ENCODE peak calls at places on chromosomes 1 and 21, in four cellular contexts. L is AG04450, J is fibroblast of lung, I is psoas muscle. W is an unnamed sample.

GRCh38 chr1:200075938-200076546 is 48.5 kb downstream of the NR5A2 start:
- DNase-seq in L (peak; percentile 30), J (peak; percentile 77), I (no peak), W (no peak)

GRCh38 chr1:226763741-226764264 is 24.7 kb upstream of the ITPKB start:
- DNase-seq in L (peak; percentile 60), J (peak; percentile 88), I (no peak), W (no peak)

GRCh38 chr1:178055779-178056471 is 38.0 kb upstream of the RASAL2 start:
- DNase-seq in L (no peak), J (peak; percentile 25), I (no peak), W (no peak)

GRCh38 chr21:25960423-25960822 is 210.1 kb downstream of the APP start:
- DNase-seq in L (no peak), J (no peak), I (no peak), W (no peak)

GRCh38 chr1:77322061-77322900 is 40.5 kb downstream of the AK5 start:
- DNase-seq in L (peak; percentile 47), J (peak; percentile 47), I (no peak), W (no peak)

GRCh38 chr1:180981596-180982387 is 40.9 kb downstream of the STX6 start:
- DNase-seq in L (no peak), J (no peak), I (no peak), W (no peak)

GRCh38 chr21:41437754-41438153 is 11.7 kb downstream of the MX1 start:
- DNase-seq in L (no peak), J (no peak), I (no peak), W (peak; percentile 26)

GRCh38 chr1:6108937-6109636 is 63.4 kb downstream of the KCNAB2 start:
- DNase-seq in L (no peak), J (peak; percentile 14), I (peak; percentile 15), W (no peak)

GRCh38 chr1:185895208-185895900 is 161.2 kb downstream of the HMCN1 start:
- DNase-seq in L (no peak), J (no peak), I (no peak), W (no peak)

GRCh38 chr21:21750124-21750825 is 752.1 kb downstream of the NCAM2 start:
- DNase-seq in L (no peak), J (no peak), I (no peak), W (no peak)

GRCh38 chr1:8854270-8854669 is 24.2 kb downstream of the ENO1 start:
- DNase-seq in L (no peak), J (no peak), I (no peak), W (no peak)

DNA sequence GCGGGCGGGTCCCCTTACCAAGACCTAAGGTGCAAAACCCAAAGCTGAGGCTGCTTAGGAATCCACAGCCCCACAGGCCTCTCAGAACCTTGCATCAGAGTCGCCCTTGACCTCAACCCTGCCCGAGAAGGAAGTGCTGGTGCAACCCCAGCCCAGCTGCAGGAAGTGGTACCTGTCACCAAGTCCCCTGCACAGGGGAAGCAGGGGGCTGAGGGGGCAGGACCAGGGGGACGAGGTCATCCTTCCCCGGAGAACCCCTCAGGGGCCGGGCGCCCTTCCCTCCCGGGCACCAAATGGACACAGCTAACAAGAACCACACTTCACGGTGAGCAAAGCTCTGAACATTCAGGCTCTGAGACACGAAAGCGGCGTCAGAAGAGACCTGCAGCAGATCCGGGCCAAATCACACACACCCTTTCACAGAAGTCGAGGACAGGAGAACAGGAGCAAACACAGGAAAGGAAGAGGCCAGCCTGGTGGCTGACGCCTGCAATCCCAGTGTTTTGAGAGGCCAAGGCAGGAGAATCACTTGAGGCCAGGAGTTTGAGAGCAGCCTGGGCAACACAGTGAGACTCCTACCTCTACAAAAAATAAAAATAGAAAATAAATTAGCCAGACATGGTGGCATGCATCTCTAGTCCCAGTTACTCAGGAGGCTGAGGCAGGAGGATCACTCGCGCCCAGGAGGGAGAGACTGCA is 6.4 kb downstream of the ITGB2 start:
- DNase-seq in L (no peak), J (no peak), I (peak; percentile 20), W (no peak)
- H3K27ac ChIP-seq in L (no peak overlapping the region), J (no peak overlapping the region), I (no peak overlapping the region), W (no peak overlapping the region)

DNA sequence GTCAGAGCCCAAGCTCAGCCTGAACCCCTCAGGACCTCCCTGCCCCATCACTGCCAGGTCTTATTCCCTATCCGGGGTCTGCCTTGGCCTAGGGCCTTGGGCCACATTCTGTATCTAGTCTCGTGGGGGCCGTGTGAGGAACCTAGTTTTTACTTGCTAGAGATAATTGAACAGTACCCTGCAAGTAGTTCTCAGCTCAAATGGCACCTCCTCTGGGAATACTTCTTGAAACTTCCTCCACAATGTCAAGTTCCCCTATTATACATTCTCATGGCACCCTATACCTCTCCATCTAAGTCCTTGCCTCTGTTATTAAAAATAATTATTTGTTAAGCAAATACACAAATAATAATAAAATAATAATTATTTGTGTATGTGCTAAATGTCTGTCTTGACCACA is 32.9 kb upstream of the CSF1 start:
- DNase-seq in L (no peak), J (no peak), I (no peak), W (no peak)
- H3K27ac ChIP-seq in L (peak overlapping the region; percentile 98), J (peak overlapping the region; percentile 80), I (peak overlapping the region; percentile 27), W (peak overlapping the region; percentile 74)

GRCh38 chr1:73056826-73057225 is 774.5 kb upstream of the NEGR1 start:
- DNase-seq in L (no peak), J (no peak), I (no peak), W (no peak)
- H3K27ac ChIP-seq in L (no peak overlapping the region), J (no peak overlapping the region), I (no peak overlapping the region), W (no peak overlapping the region)

DNA sequence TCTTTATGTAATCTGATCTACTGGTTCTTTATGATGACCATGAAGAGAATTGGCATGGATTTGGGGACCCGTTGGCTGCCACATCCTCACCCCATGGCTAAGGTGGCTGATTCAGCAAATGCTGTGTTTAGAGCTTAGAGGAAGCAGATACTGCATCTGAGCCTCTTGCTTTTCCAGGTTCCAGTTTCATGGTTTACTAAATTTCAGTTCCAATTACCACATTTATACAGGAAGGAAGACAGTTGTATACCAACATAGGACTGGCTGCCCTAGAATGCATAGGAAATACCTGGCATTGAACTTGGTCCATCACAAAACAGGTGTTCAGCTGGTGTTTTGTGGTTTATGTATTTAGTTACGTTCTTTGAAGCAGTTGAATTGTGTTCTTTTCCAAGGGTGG is 107.1 kb downstream of the ST3GAL3 start:
- DNase-seq in L (no peak), J (no peak), I (no peak), W (no peak)
- H3K27ac ChIP-seq in L (no peak overlapping the region), J (no peak overlapping the region), I (no peak overlapping the region), W (no peak overlapping the region)

DNA sequence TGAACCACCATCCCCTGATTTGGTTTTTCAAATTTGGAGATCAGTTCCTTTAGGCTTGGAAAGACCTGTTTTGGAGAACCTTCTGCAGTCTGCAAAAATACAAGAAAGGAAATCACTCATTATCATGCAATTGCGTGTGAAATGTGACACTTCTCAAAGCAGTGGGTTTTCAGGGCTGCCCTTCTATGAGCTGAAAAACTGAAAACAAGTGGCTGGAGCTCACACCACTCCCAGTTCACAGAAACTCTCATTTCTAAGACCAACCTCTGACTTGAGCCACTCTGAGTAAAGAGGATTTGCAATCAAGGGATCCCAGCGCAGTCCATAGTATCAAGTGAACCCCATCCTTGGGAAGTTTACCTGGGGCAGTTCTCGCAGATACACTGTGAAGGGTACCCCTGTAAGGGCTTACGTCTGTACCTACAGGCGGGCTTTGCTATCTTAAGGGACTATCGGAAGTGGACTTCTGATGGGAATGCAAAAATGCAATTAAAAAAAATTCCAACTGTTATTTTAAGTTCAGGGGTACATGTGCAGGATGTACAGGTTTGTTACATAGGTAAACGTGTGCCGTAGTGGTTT is 12.8 kb downstream of the SH2D1B start:
- DNase-seq in L (no peak), J (no peak), I (no peak), W (no peak)
- H3K27ac ChIP-seq in L (no peak overlapping the region), J (no peak overlapping the region), I (no peak overlapping the region), W (no peak overlapping the region)